ENCODE peak calls at places on chromosomes 1 and 21, in four cellular contexts. W is SK-N-MC, O is OCI-LY7, Y is right cardiac atrium. K is an unnamed sample.

GRCh38 chr1:12053752-12054548 is 9.2 kb upstream of the TNFRSF8 start:
- DNase-seq in W (no peak), Y (no peak), O (no peak), K (no peak)

GRCh38 chr1:236753554-236753953 is 41.5 kb upstream of the MTR start:
- DNase-seq in O (peak; percentile 31), W (no peak), Y (no peak), K (no peak)

GRCh38 chr1:67031848-67032247 is 22.1 kb downstream of the SLC35D1 start:
- DNase-seq in Y (no peak), W (no peak), O (no peak), K (no peak)

GRCh38 chr1:173164178-173164577 is 43.0 kb downstream of the TNFSF4 start:
- DNase-seq in W (no peak), O (no peak), Y (no peak), K (no peak)

GRCh38 chr1:187245201-187245600 is 416.5 kb downstream of the PLA2G4A start:
- DNase-seq in Y (no peak), O (no peak), W (peak; percentile 37), K (no peak)

GRCh38 chr1:17471393-17471792 is 31.9 kb upstream of the RCC2 start:
- DNase-seq in Y (no peak), W (no peak), O (no peak), K (no peak)

GRCh38 chr1:27332536-27333281 is 9.1 kb upstream of the SYTL1 start:
- DNase-seq in Y (peak; percentile 81), W (no peak), O (peak; percentile 54), K (peak; percentile 63)

GRCh38 chr1:232454487-232454886 is 175.4 kb downstream of the SIPA1L2 start:
- DNase-seq in Y (no peak), O (no peak), W (no peak), K (no peak)

GRCh38 chr1:20728371-20729154 is 3.9 kb downstream of the SH2D5 start:
- DNase-seq in Y (peak; percentile 13), W (no peak), O (no peak), K (peak; percentile 21)

GRCh38 chr1:1013922-1014617 is 773 bp downstream of the ISG15 start:
- DNase-seq in Y (peak; percentile 74), O (peak; percentile 70), W (no peak), K (peak; percentile 38)

GRCh38 chr1:54045487-54045886 is 7.5 kb downstream of the TMEM59 start:
- DNase-seq in O (no peak), W (no peak), Y (no peak), K (no peak)

GRCh38 chr1:175919001-175919400 is 175.6 kb upstream of the TNR start:
- DNase-seq in Y (no peak), O (no peak), W (no peak), K (no peak)

GRCh38 chr1:51642739-51643142 is 25.8 kb downstream of the OSBPL9 start:
- DNase-seq in W (no peak), O (no peak), Y (no peak), K (no peak)

GRCh38 chr1:72649211-72649888 is 367.0 kb upstream of the NEGR1 start:
- DNase-seq in O (no peak), Y (no peak), W (no peak), K (no peak)

DNA sequence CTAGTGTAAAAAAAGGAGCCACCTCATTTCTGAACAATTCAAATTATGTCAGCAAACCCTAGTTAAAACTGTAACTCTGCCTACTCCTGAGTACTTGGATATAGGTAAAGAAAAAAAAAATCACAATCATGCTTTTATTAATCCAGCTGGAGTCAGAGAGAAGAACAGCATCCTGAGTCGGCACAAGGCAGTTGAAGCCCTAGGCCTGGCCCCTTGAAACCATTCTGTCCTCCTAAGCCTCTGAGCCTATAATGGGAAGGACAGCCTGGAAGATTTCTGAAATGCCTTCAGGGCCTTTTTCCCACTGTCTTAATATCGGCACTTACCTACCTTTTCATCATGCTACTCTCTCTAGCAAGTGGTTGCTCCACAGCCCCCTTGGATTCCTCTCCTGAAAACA is 32.5 kb downstream of the CDC42BPA start:
- DNase-seq in O (no peak), W (no peak), Y (no peak), K (no peak)
- H3K9me3 ChIP-seq in O (no peaks in the 10 kb centered on the region), W (peaks cover 13% of the 10 kb centered on the region), Y (no peaks in the 10 kb centered on the region), K (peaks cover 17% of the 10 kb centered on the region)

DNA sequence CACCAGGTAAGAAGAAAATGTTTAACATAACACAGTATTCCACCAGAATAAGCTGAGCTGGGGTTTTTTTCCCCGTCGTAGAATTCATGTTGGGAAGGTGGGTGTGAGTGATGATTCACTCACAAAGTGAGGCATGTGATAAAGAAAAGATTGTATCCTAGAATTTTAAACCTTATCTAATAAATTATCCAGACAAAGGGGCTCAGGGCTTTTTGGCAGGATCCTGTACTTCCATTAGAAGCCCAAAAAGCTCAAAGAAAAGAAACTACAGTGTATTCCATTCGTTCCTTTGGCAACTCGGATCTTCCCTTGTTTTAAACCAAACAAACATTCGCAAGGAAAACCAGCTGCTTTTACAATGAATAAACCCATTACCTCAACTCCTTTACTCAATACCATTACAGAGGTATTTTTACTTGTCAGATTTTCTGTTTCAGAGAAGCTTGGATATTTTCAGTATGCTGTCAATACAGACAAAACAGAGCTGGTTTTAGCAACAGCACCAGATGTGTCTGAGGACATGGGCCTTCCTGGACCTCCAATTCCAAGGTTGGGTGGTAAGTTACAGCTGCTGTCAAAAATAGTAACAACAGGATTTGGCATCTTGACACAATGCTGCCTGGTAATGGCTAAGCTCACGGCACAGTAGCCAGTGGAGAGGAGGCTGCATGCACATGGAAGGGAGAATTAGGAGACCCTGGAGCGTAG is 159.9 kb upstream of the RUNX1 start:
- DNase-seq in Y (no peak), O (no peak), W (no peak), K (no peak)
- H3K4me3 ChIP-seq in Y (no peak overlapping the region), O (no peak overlapping the region), W (no peak overlapping the region), K (no peak overlapping the region)

DNA sequence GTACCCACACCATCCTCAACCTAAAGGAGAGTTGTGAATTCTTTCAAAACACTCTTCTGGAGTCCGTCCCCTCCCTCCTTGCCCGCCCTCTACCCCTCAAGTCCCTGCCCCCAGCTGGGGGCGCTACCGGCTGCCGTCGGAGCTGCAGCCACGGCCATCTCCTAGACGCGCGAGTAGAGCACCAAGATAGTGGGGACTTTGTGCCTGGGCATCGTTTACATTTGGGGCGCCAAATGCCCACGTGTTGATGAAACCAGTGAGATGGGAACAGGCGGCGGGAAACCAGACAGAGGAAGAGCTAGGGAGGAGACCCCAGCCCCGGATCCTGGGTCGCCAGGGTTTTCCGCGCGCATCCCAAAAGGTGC is 647 bp upstream of the OLIG2 start:
- DNase-seq in Y (no peak), O (no peak), W (no peak), K (no peak)
- H3K9me3 ChIP-seq in Y (no peaks in the 10 kb centered on the region), O (no peaks in the 10 kb centered on the region), W (no peaks in the 10 kb centered on the region), K (no peaks in the 10 kb centered on the region)

GRCh38 chr1:85463666-85464496 is 1.1 kb downstream of the DDAH1 start:
- DNase-seq in O (no peak), Y (no peak), W (no peak), K (no peak)

GRCh38 chr1:85461216-85461945 is 3.6 kb downstream of the DDAH1 start:
- DNase-seq in O (no peak), Y (no peak), W (no peak), K (no peak)

GRCh38 chr1:85464497-85465098 is 361 bp downstream of the DDAH1 start:
- DNase-seq in O (no peak), Y (peak; percentile 88), W (no peak), K (peak; percentile 68)

GRCh38 chr1:85465099-85465790 is at the start of gene DDAH1:
- DNase-seq in Y (peak; percentile 83), O (no peak), W (no peak), K (peak; percentile 83)

DNA sequence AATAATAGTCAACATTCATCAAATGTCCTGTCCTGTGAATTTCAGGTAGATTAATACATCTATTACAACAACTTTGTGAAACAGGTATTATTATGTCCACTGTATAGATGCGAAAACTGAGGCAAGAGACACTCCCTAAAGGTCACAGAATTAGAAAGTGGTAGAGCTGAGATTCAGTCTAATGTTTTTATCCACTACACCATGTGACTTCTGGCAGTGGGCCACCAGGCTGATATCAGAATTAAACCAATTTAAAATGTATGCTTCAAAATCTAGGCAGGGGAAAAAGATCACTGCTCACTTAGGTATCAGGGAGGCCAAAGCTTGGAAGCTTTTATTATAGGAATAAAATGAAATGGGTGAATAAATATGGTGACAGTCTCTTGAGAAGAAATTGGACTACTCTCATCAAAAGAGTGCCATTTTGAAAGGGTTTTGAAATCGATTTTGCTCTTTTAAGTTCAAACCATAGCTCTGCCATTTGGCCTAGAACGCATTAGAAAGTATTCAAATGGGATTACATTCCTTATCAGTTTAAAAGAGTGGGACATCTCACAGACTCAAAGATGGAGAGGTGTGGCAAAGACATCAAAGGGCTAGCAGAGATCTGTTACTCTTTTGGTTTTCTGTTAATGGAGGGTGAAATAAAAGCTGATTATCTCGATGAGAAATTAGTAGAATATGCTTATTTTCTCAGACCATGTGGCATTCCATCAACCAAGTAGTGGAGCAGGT is 1.9 kb downstream of the DDAH1 start:
- DNase-seq in W (no peak), Y (no peak), O (no peak), K (no peak)
- H3K4me3 ChIP-seq in W (peak overlapping the region; percentile 94), Y (no peak overlapping the region), O (no peak overlapping the region), K (peak overlapping the region; percentile 76)

GRCh38 chr1:4118746-4119515 is 218.9 kb upstream of the C1orf174 start:
- DNase-seq in O (peak; percentile 29), Y (no peak), W (no peak), K (no peak)
- H3K9me3 ChIP-seq in O (peaks cover 7% of the 10 kb centered on the region), Y (no peaks in the 10 kb centered on the region), W (no peaks in the 10 kb centered on the region), K (no peaks in the 10 kb centered on the region)

GRCh38 chr21:42229676-42230075 is 10.7 kb downstream of the ABCG1 start:
- DNase-seq in W (no peak), Y (no peak), O (no peak), K (no peak)
- H3K4me3 ChIP-seq in W (no peak overlapping the region), Y (no peak overlapping the region), O (no peak overlapping the region), K (no peak overlapping the region)

GRCh38 chr1:40495315-40495903 is 13.2 kb upstream of the EXO5 start:
- DNase-seq in O (no peak), W (no peak), Y (no peak), K (no peak)
- H3K9me3 ChIP-seq in O (peaks cover 41% of the 10 kb centered on the region), W (peaks cover 13% of the 10 kb centered on the region), Y (peaks cover 7% of the 10 kb centered on the region), K (peaks cover 82% of the 10 kb centered on the region)

GRCh38 chr1:160296036-160296435 is 11.1 kb upstream of the PEX19 start:
- DNase-seq in O (no peak), Y (no peak), W (no peak), K (no peak)

GRCh38 chr1:160300173-160300572 is 15.2 kb upstream of the PEX19 start:
- DNase-seq in Y (no peak), W (no peak), O (no peak), K (no peak)
- H3K4me3 ChIP-seq in Y (no peak overlapping the region), W (no peak overlapping the region), O (no peak overlapping the region), K (no peak overlapping the region)

GRCh38 chr1:115428262-115428661 is 90.2 kb upstream of the NGF start:
- DNase-seq in W (no peak), Y (no peak), O (no peak), K (no peak)
- H3K9me3 ChIP-seq in W (no peaks in the 10 kb centered on the region), Y (no peaks in the 10 kb centered on the region), O (no peaks in the 10 kb centered on the region), K (no peaks in the 10 kb centered on the region)

K was measured in stomach.